ENCODE peak calls at places on chromosomes 3 and 15, in five cellular contexts. I is HFFc6, Q is endothelial cell, R is tibial nerve, J is ovary. F is an unnamed sample.

GRCh38 chr15:57705746-57706404 is 639 bp upstream of the POLR2M start:
- DNase-seq in I (no peak), J (no peak), Q (no peak), R (no peak), F (no peak)

GRCh38 chr15:88688394-88688933 is 49.6 kb downstream of the ISG20 start:
- DNase-seq in I (no peak), R (no peak), J (no peak), Q (no peak), F (no peak)

GRCh38 chr3:82376883-82377282 is 615.4 kb upstream of the GBE1 start:
- DNase-seq in R (no peak), J (no peak), Q (no peak), I (no peak), F (no peak)

GRCh38 chr15:75702431-75702830 is 10.2 kb downstream of the CSPG4 start:
- DNase-seq in I (no peak), Q (no peak), R (no peak), J (no peak), F (no peak)

GRCh38 chr15:68586274-68586961 is 7.6 kb downstream of the CORO2B start:
- DNase-seq in I (peak), R (no peak), Q (no peak), J (no peak), F (no peak)

GRCh38 chr15:68404056-68404798 is 27.7 kb downstream of the ITGA11 start:
- DNase-seq in R (no peak), Q (no peak), J (peak), I (no peak), F (no peak)

GRCh38 chr3:190339130-190339529 is 16.9 kb upstream of the CLDN1 start:
- DNase-seq in J (no peak), R (no peak), I (peak), Q (no peak), F (no peak)

GRCh38 chr15:62920569-62921502 is 121.7 kb upstream of the TPM1 start:
- DNase-seq in R (peak), J (peak), I (peak), Q (no peak), F (no peak)

GRCh38 chr3:28971156-28971555 is 309.7 kb upstream of the RBMS3 start:
- DNase-seq in Q (peak), R (no peak), I (no peak), J (no peak), F (no peak)

GRCh38 chr3:72137865-72138861 is 353.2 kb upstream of the PROK2 start:
- DNase-seq in J (no peak), I (no peak), R (no peak), Q (no peak), F (no peak)

GRCh38 chr15:30043211-30043655 is 39.5 kb upstream of the GOLGA8J start:
- DNase-seq in J (no peak), I (no peak), R (no peak), Q (no peak), F (no peak)

GRCh38 chr15:100163961-100164360 is 177.8 kb downstream of the ADAMTS17 start:
- DNase-seq in R (no peak), J (no peak), I (no peak), Q (no peak), F (no peak)

GRCh38 chr3:186284661-186285060 is 77.4 kb downstream of the DGKG start:
- DNase-seq in I (no peak), Q (no peak), R (no peak), J (no peak), F (no peak)

GRCh38 chr3:187952849-187953248 is 201.1 kb upstream of the LPP start:
- DNase-seq in R (no peak), I (no peak), J (no peak), Q (no peak), F (no peak)

GRCh38 chr15:59335197-59335786 is 37.4 kb downstream of the MYO1E start:
- DNase-seq in R (no peak), J (no peak), Q (no peak), I (no peak), F (no peak)

GRCh38 chr3:104825116-104825515 is 541.6 kb upstream of the ALCAM start:
- DNase-seq in Q (no peak), I (no peak), R (no peak), J (no peak), F (no peak)

GRCh38 chr15:36643551-36643950 is 64.1 kb downstream of the CDIN1 start:
- DNase-seq in J (no peak), Q (no peak), R (no peak), I (peak), F (no peak)

GRCh38 chr3:36542186-36542585 is 161.9 kb downstream of the STAC start:
- DNase-seq in Q (no peak), J (no peak), R (no peak), I (no peak), F (no peak)

GRCh38 chr3:122091602-122092006 is 36.4 kb downstream of the CD86 start:
- DNase-seq in I (no peak), R (no peak), J (no peak), Q (no peak), F (no peak)

GRCh38 chr3:122092460-122093165 is 37.5 kb downstream of the CD86 start:
- DNase-seq in R (peak), I (peak), Q (peak), J (no peak), F (no peak)

GRCh38 chr3:122097141-122097540 is 42.0 kb downstream of the CD86 start:
- DNase-seq in I (no peak), R (no peak), Q (no peak), J (no peak), F (no peak)

GRCh38 chr3:122094125-122094524 is 39.0 kb downstream of the CD86 start:
- DNase-seq in R (no peak), J (no peak), Q (no peak), I (no peak), F (no peak)

GRCh38 chr3:122094693-122095092 is 39.5 kb downstream of the CD86 start:
- DNase-seq in R (no peak), Q (no peak), I (no peak), J (no peak), F (no peak)
- TF ChIP-seq CTCF in R (no peak), Q (no peak), I (no peak), J (no peak), F (no peak)

GRCh38 chr3:192515661-192516040 is 211.7 kb downstream of the FGF12 start:
- DNase-seq in Q (peak), J (no peak), R (no peak), I (no peak), F (no peak)

GRCh38 chr3:192514081-192514753 is 213.1 kb downstream of the FGF12 start:
- DNase-seq in I (no peak), R (no peak), J (no peak), Q (peak), F (no peak)

GRCh38 chr3:192516850-192517249 is 210.5 kb downstream of the FGF12 start:
- DNase-seq in R (no peak), I (no peak), J (no peak), Q (no peak), F (no peak)

DNA sequence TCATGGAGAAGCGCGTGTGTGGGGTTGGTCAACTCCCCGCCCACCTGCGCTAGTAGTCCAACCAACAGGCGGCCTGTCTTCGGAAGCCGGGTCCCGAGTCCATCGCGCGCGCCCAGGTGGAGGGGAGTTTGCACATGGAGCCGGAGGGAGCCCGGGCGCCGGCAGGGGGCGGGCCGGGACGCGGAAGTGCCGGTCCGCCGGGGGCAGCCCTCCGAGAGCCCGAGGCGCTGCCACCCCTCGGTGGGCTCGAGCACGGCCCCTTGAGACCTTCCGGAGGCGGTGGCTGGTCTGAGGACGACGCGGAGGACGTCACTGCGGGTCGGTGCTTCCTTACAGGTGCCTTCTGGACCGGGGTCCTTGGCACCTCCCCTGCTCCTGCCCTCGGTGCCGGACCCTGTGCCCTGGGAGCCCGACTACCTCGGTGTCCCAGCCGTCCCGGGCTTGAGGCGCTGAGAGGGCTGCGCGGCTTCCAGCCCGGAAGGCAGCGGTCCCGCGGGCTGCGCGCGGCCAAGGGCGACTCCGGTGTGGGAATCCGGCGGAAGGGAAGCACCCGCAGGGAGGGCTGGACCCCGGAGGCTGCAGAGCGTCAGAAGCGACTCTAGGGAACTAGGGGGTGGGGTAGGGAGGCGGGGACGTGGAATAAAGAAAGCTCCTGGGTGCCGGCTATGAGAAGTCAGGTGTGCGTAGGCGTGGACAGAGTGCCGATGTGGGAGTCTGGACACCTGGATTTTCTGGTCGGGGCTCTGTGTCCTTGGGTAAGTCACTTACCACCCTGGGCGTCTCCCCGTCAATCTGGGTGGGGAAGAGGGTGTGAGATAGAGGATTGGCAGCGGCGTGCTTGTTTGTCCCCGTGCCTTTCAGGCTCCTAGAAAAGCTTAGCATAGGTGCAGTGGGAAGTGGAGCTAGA is 212.3 kb downstream of the FGF12 start:
- DNase-seq in Q (peak), J (no peak), I (no peak), R (no peak), F (no peak)
- TF ChIP-seq CTCF in Q (peak), J (no peak), I (no peak), R (no peak), F (no peak)

GRCh38 chr3:172708905-172709775 is 1.7 kb downstream of the NCEH1 start:
- DNase-seq in J (no peak), R (no peak), I (peak), Q (no peak), F (no peak)
- TF ChIP-seq CTCF in J (no peak), R (no peak), I (no peak), Q (no peak), F (no peak)

GRCh38 chr3:178947738-178948137 is 123.9 kb downstream of the ZMAT3 start:
- DNase-seq in I (no peak), J (no peak), R (no peak), Q (no peak), F (no peak)
- TF ChIP-seq CTCF in I (peak), J (no peak), R (no peak), Q (no peak), F (no peak)

F was measured in CD4-positive, alpha-beta T cell.